ENCODE peak calls at places on chromosomes 3 and 15, in four cellular contexts. H, U, Q and Z are unnamed samples.

GRCh38 chr3:56251343-56251945 is 216.8 kb downstream of the ERC2 start:
- DNase-seq in H (peak; percentile 33), U (peak; percentile 44), Q (no peak), Z (peak; percentile 19)

GRCh38 chr3:177137774-177138705 is 59.2 kb downstream of the TBL1XR1 start:
- DNase-seq in H (no peak), U (no peak), Q (no peak), Z (no peak)

GRCh38 chr3:11637901-11638668 is 5.6 kb downstream of the VGLL4 start:
- DNase-seq in H (no peak), U (no peak), Q (no peak), Z (no peak)

GRCh38 chr3:99909714-99910508 is 92.2 kb downstream of the CMSS1 start:
- DNase-seq in H (peak; percentile 31), U (no peak), Q (no peak), Z (no peak)

GRCh38 chr3:45426161-45426560 is 37.8 kb downstream of the LARS2 start:
- DNase-seq in H (no peak), U (no peak), Q (no peak), Z (no peak)

GRCh38 chr3:119240101-119240581 is 537 bp downstream of the B4GALT4 start:
- DNase-seq in H (peak; percentile 26), U (no peak), Q (no peak), Z (peak; percentile 35)

GRCh38 chr15:50044904-50045303 is 74.1 kb downstream of the ATP8B4 start:
- DNase-seq in H (no peak), U (no peak), Q (no peak), Z (no peak)

GRCh38 chr3:148931574-148931973 is 59.8 kb upstream of the GYG1 start:
- DNase-seq in H (no peak), U (no peak), Q (no peak), Z (no peak)

GRCh38 chr15:36612063-36612788 is 32.8 kb downstream of the CDIN1 start:
- DNase-seq in H (no peak), U (no peak), Q (no peak), Z (no peak)

GRCh38 chr3:16430717-16431630 is 82.5 kb downstream of the RFTN1 start:
- DNase-seq in H (no peak), U (no peak), Q (no peak), Z (no peak)

GRCh38 chr15:66170042-66170441 is 83.5 kb downstream of the MEGF11 start:
- DNase-seq in H (no peak), U (no peak), Q (no peak), Z (no peak)

GRCh38 chr3:25594007-25594502 is 70.7 kb downstream of the TOP2B start:
- DNase-seq in H (no peak), U (no peak), Q (no peak), Z (no peak)
- TF ChIP-seq POLR2A in H (no peak), U (no peak), Q (no peak), Z (no peak)

GRCh38 chr3:27114684-27115083 is 254.5 kb downstream of the NEK10 start:
- DNase-seq in H (no peak), U (no peak), Q (no peak), Z (no peak)
- H3K27ac ChIP-seq in H (no peak overlapping the region), U (no peak overlapping the region), Q (no peak overlapping the region), Z (no peak overlapping the region)

GRCh38 chr3:154142608-154143007 is 21.4 kb downstream of the ARHGEF26 start:
- DNase-seq in H (no peak), U (no peak), Q (no peak), Z (no peak)

GRCh38 chr3:154137036-154137435 is 15.8 kb downstream of the ARHGEF26 start:
- DNase-seq in H (no peak), U (no peak), Q (no peak), Z (no peak)

GRCh38 chr3:154135511-154136173 is 14.5 kb downstream of the ARHGEF26 start:
- DNase-seq in H (peak; percentile 54), U (no peak), Q (no peak), Z (no peak)

GRCh38 chr3:154143873-154144272 is 22.7 kb downstream of the ARHGEF26 start:
- DNase-seq in H (no peak), U (no peak), Q (no peak), Z (no peak)

DNA sequence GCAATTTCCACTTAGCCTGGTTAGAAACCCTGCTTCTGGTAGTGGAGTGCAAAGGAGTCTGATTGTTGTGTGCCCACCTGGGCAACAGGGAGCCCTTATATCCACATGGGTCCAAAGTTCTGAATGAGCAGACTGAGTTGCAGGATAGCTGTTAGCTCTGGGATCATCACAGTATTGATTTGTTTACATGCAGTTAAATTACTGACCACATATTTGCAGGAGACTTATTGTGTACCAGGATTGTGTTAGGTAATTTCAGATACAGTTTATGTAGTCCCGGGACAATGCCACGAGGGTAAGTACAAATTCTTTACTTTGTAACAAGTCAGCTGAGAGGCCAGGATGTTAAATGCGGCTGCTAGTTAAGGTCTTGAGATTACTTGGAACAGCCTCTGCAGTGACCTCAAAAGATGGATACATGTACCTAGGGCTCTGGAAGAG is 18.8 kb downstream of the ARHGEF26 start:
- DNase-seq in H (no peak), U (no peak), Q (no peak), Z (no peak)
- H3K4me1 ChIP-seq in H (peaks cover 25% of the 10 kb centered on the region), U (no peaks in the 10 kb centered on the region), Q (no peaks in the 10 kb centered on the region), Z (no peaks in the 10 kb centered on the region)

GRCh38 chr3:49025005-49025792 is 3.3 kb downstream of the NDUFAF3 start:
- DNase-seq in H (no peak), U (no peak), Q (no peak), Z (no peak)
- TF ChIP-seq POLR2A in H (no peak), U (no peak), Q (no peak), Z (no peak)

DNA sequence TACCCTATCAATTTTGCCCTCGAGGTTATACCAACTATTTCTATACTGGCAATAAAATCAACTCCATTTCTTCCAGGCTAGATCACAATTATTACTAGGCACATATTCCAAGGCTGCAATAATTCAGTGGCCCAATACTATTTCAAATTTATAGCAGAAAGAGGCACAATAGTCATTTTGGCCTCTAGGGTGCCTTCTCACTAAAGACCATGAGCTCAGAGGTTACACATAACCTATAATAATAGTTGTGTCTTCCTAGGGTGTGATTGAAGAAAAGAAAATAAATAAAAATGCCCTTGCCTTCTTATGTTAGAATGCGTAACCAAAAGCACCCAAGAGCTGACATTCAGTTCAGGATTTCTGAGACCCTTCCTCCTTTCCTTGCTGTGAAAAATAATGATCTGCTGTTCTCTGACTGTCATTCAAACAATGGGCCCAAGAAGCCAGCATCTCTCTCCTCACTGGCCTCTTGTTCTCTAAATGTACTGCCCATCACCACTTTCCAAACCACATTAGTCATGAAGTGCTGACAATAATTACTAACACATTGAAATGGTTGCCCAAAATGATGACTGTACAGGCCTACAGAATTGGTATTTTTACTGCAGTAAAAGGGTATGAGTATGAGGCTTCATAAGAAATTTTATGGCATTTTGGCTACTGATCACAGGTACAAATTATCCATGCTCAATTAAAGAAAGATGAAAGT is 244.8 kb downstream of the LRRN1 start:
- DNase-seq in H (no peak), U (no peak), Q (no peak), Z (no peak)
- H3K27ac ChIP-seq in H (no peak overlapping the region), U (no peak overlapping the region), Q (no peak overlapping the region), Z (no peak overlapping the region)

DNA sequence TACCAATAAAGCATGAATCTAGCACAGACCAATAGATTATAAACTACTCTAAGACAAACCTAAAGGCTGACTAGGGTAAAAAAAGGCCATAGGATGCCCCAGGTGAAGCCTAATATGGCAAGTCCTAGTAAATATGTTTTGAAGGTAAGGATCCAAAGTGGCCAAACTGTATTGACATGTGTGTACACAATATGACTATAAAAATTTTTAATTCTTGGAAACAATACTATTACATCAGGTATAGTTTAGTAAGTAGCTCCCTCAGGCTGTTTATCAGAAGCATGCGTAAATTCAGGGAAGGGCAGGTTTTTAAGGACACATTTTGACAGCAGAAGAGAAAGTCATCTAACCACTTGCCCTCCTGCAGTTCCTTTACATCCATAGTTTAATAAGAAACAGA is 18.8 kb downstream of the GNB4 start:
- DNase-seq in H (no peak), U (no peak), Q (no peak), Z (no peak)
- H3K4me1 ChIP-seq in H (no peaks in the 10 kb centered on the region), U (no peaks in the 10 kb centered on the region), Q (peaks cover 4% of the 10 kb centered on the region), Z (no peaks in the 10 kb centered on the region)

GRCh38 chr3:69352305-69353087 is 33.4 kb downstream of the FRMD4B start:
- DNase-seq in H (no peak), U (no peak), Q (no peak), Z (no peak)

GRCh38 chr3:69354948-69355347 is 30.9 kb downstream of the FRMD4B start:
- DNase-seq in H (no peak), U (no peak), Q (no peak), Z (no peak)

GRCh38 chr3:69353088-69353478 is 32.8 kb downstream of the FRMD4B start:
- DNase-seq in H (no peak), U (no peak), Q (no peak), Z (no peak)

GRCh38 chr3:69357196-69357595 is 28.7 kb downstream of the FRMD4B start:
- DNase-seq in H (no peak), U (no peak), Q (no peak), Z (no peak)

GRCh38 chr3:69353492-69353891 is 32.4 kb downstream of the FRMD4B start:
- DNase-seq in H (no peak), U (no peak), Q (no peak), Z (no peak)
- TF ChIP-seq POLR2A in H (no peak), U (no peak), Q (no peak), Z (no peak)

GRCh38 chr15:89172921-89173320 is 48.5 kb downstream of the RLBP1 start:
- DNase-seq in H (no peak), U (no peak), Q (no peak), Z (no peak)
- H3K27ac ChIP-seq in H (no peak overlapping the region), U (peak overlapping the region; percentile 49), Q (no peak overlapping the region), Z (peak overlapping the region; percentile 29)

GRCh38 chr15:74173545-74174215 is at the start of gene ISLR:
- DNase-seq in H (no peak), U (no peak), Q (no peak), Z (peak; percentile 84)
- H3K4me1 ChIP-seq in H (no peaks in the 10 kb centered on the region), U (peaks cover 7% of the 10 kb centered on the region), Q (peaks cover 12% of the 10 kb centered on the region), Z (peaks cover 27% of the 10 kb centered on the region)